ENCODE peak calls at places on chromosomes 16 and 17, in five cellular contexts. P, Q, M, Z and F are unnamed samples.
A peak's percentile ranks its signal among the peaks of the same experiment; 100 is the strongest.

GRCh38 chr17:73340093-73340596 is 28.3 kb upstream of the CDC42EP4 start:
- DNase-seq in Q (no peak), P (no peak), M (peak; percentile 94), Z (peak; percentile 99), F (no peak)

GRCh38 chr16:22671301-22672076 is 142.5 kb upstream of the HS3ST2 start:
- DNase-seq in Z (no peak), P (peak; percentile 47), M (peak; percentile 38), Q (no peak), F (no peak)

GRCh38 chr17:30449480-30449879 is 27.7 kb upstream of the GOSR1 start:
- DNase-seq in Q (no peak), P (no peak), Z (no peak), M (peak; percentile 73), F (no peak)

GRCh38 chr16:22838681-22839080 is 24.7 kb downstream of the HS3ST2 start:
- DNase-seq in M (no peak), Z (no peak), P (no peak), Q (no peak), F (no peak)

GRCh38 chr17:76725580-76726230 is 701 bp downstream of the JMJD6 start:
- DNase-seq in Q (peak; percentile 93), M (no peak), P (no peak), Z (peak; percentile 71), F (peak; percentile 57)

GRCh38 chr16:55773859-55774549 is 58.9 kb downstream of the CES1 start:
- DNase-seq in P (no peak), M (no peak), Q (no peak), Z (no peak), F (no peak)

GRCh38 chr17:65362826-65363225 is 198.6 kb downstream of the AXIN2 start:
- DNase-seq in M (no peak), Z (no peak), P (no peak), Q (no peak), F (no peak)

GRCh38 chr16:30621765-30622164 is 11.6 kb upstream of the ZNF689 start:
- DNase-seq in M (no peak), Q (no peak), P (no peak), Z (no peak), F (no peak)

GRCh38 chr16:79943738-79944137 is 343.2 kb upstream of the MAF start:
- DNase-seq in P (no peak), Z (no peak), M (no peak), Q (no peak), F (no peak)

GRCh38 chr16:16966439-16966838 is 504.3 kb downstream of the XYLT1 start:
- DNase-seq in Z (no peak), Q (no peak), M (no peak), P (no peak), F (no peak)

GRCh38 chr16:4888428-4889135 is 41.3 kb downstream of the UBN1 start:
- DNase-seq in Q (no peak), Z (no peak), M (no peak), P (no peak), F (no peak)

GRCh38 chr17:44408786-44409185 is 19.3 kb upstream of the ITGA2B start:
- DNase-seq in Q (no peak), Z (no peak), P (no peak), M (no peak), F (no peak)

GRCh38 chr17:66711403-66711802 is 123.5 kb upstream of the CACNG5 start:
- DNase-seq in M (no peak), Q (no peak), P (no peak), Z (no peak), F (no peak)

GRCh38 chr17:17412331-17412730 is 64.5 kb upstream of the MED9 start:
- DNase-seq in Q (no peak), M (no peak), Z (no peak), P (no peak), F (no peak)

GRCh38 chr17:75504347-75505151 is 10.8 kb downstream of the CASKIN2 start:
- DNase-seq in Q (peak; percentile 85), P (peak; percentile 67), M (no peak), Z (peak; percentile 89), F (peak; percentile 12)

GRCh38 chr17:62892870-62893338 is 73.1 kb upstream of the TANC2 start:
- DNase-seq in M (peak; percentile 71), Q (peak; percentile 77), Z (peak; percentile 74), P (no peak), F (no peak)

GRCh38 chr17:63611354-63611753 is 10.7 kb downstream of the TACO1 start:
- DNase-seq in Z (no peak), M (no peak), Q (no peak), P (no peak), F (no peak)

GRCh38 chr17:7084058-7084457 is 4.0 kb upstream of the CLEC10A start:
- DNase-seq in Q (no peak), Z (no peak), P (no peak), M (peak; percentile 32), F (no peak)

GRCh38 chr16:8645831-8646230 is 24.3 kb downstream of the METTL22 start:
- DNase-seq in Q (peak; percentile 64), P (no peak), Z (no peak), M (no peak), F (no peak)

GRCh38 chr17:47978324-47978723 is 7.4 kb downstream of the CDK5RAP3 start:
- DNase-seq in M (peak; percentile 64), Z (peak; percentile 93), P (peak; percentile 91), Q (no peak), F (no peak)

GRCh38 chr16:2475413-2476344 is 752 bp downstream of the TBC1D24 start:
- DNase-seq in M (no peak), Z (peak; percentile 21), Q (peak; percentile 84), P (peak; percentile 61), F (no peak)

GRCh38 chr16:73068546-73069401 is 20.8 kb upstream of the ZFHX3 start:
- DNase-seq in M (peak; percentile 96), Q (no peak), P (peak; percentile 9), Z (no peak), F (no peak)

GRCh38 chr17:80294653-80295052 is 34.0 kb downstream of the RNF213 start:
- DNase-seq in P (no peak), Q (no peak), M (no peak), Z (no peak), F (no peak)

GRCh38 chr17:8393470-8394231 is 4.0 kb downstream of the RNF222 start:
- DNase-seq in Q (no peak), Z (no peak), P (no peak), M (no peak), F (peak; percentile 25)

GRCh38 chr16:84563776-84564420 is 54.0 kb downstream of the COTL1 start:
- DNase-seq in Q (peak; percentile 47), P (no peak), Z (no peak), M (no peak), F (no peak)

GRCh38 chr17:48799069-48799710 is 17.8 kb downstream of the TTLL6 start:
- DNase-seq in Z (no peak), M (no peak), P (no peak), Q (no peak), F (no peak)

GRCh38 chr16:51302042-51302441 is 151.0 kb upstream of the SALL1 start:
- DNase-seq in M (no peak), Q (no peak), Z (no peak), P (no peak), F (no peak)

GRCh38 chr17:71870546-71870862 is 250.3 kb upstream of the SOX9 start:
- DNase-seq in Q (no peak), Z (no peak), M (no peak), P (peak; percentile 47), F (no peak)

GRCh38 chr16:81940781-81941560 is 70.3 kb downstream of the SDR42E1 start:
- DNase-seq in M (peak; percentile 73), Z (peak; percentile 57), P (peak; percentile 16), Q (no peak), F (no peak)

GRCh38 chr17:66652840-66653507 is 181.9 kb upstream of the CACNG5 start:
- DNase-seq in M (peak; percentile 22), P (no peak), Q (no peak), Z (no peak), F (no peak)

GRCh38 chr17:14724770-14725169 is 423.9 kb downstream of the HS3ST3B1 start:
- DNase-seq in M (no peak), Z (no peak), Q (no peak), P (no peak), F (no peak)

DNA sequence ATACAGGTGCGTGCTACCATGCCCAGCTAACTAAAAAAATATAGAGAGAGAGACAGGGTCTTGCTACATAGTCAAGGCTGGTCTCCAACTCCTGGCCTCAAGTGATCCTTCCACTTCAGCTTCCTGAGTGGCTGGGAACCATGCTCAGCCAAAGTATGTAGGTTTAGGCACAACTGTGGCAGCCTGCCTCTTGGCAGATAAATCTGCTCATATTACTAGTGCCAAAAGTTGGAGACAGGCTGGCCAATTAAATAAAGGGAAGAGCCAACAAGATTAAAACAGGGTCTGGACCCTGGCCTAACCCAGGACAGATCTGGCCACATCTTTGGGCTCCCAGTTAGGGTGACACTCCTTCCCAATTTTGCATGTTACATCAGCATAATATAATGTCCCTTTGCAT is 151.7 kb downstream of the CBLN1 start:
- DNase-seq in P (no peak), Z (no peak), Q (no peak), M (no peak), F (no peak)
- H3K27ac ChIP-seq in P (no peak overlapping the region), Z (no peak overlapping the region), Q (no peak overlapping the region), M (no peak overlapping the region), F (no peak overlapping the region)

GRCh38 chr17:37510056-37510455 is 20.4 kb downstream of the DUSP14 start:
- DNase-seq in Z (no peak), Q (no peak), M (no peak), P (no peak), F (no peak)

GRCh38 chr17:37507108-37507507 is 17.4 kb downstream of the DUSP14 start:
- DNase-seq in Z (no peak), P (no peak), M (no peak), Q (no peak), F (no peak)

GRCh38 chr17:37505333-37505732 is 15.6 kb downstream of the DUSP14 start:
- DNase-seq in Z (no peak), P (no peak), Q (no peak), M (no peak), F (no peak)

GRCh38 chr17:37503148-37503547 is 13.5 kb downstream of the DUSP14 start:
- DNase-seq in Z (no peak), Q (no peak), M (no peak), P (no peak), F (no peak)

GRCh38 chr17:37506678-37507077 is 17.0 kb downstream of the DUSP14 start:
- DNase-seq in M (peak; percentile 36), Z (peak; percentile 83), Q (no peak), P (peak; percentile 77), F (no peak)
- H3K4me3 ChIP-seq in M (no peak overlapping the region), Z (no peak overlapping the region), Q (no peak overlapping the region), P (no peak overlapping the region), F (no peak overlapping the region)

GRCh38 chr16:49703494-49703893 is 152.4 kb downstream of the ZNF423 start:
- DNase-seq in Z (no peak), P (no peak), Q (no peak), M (no peak), F (no peak)
- H3K4me1 ChIP-seq in Z (no peaks in the 10 kb centered on the region), P (peaks cover 60% of the 10 kb centered on the region), Q (no peaks in the 10 kb centered on the region), M (no peaks in the 10 kb centered on the region), F (no peaks in the 10 kb centered on the region)

DNA sequence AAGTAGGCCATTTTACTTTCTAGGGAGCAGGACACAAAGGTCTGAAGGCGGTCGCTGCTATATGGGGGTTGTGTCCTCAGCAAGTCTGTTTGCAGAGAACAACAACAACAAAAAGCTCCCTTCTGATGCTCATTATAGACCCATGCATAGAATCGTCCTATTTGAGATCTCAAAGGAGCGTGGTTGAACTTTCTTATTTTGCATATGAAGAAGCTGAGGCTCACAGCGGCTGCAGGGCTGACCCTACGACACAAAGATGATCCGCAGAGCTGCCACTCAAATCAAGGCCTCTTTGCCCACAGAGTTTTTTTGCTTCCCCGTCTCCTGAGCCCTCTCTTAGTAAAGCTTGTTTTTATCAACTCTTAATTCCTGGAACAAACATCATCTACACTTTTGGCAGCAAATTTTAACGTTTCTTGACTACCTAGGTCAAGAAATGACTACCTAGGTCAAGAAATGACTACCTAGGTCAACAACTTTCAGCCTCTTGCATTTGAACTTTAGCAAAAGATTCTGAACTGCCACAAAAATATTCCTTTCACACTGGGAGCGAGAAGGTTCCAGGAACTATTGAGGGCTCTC is 73.7 kb downstream of the C16orf95 start:
- DNase-seq in P (no peak), M (no peak), Q (no peak), Z (no peak), F (no peak)
- H3K27ac ChIP-seq in P (no peak overlapping the region), M (no peak overlapping the region), Q (no peak overlapping the region), Z (no peak overlapping the region), F (no peak overlapping the region)